ENCODE peak calls at places on chromosome 17, in eight cellular contexts. Q is psoas muscle, F is heart left ventricle, S is GM13977, P is neural crest cell, M is thoracic aorta, Y is cardiac muscle cell, Z is omental fat pad. X is an unnamed sample.

GRCh38 chr17:74213897-74214386 is 571 bp downstream of the TTYH2 start:
- DNase-seq in S (no peak), Y (no peak), P (no peak), Q (no peak), F (peak; percentile 65), Z (no peak), M (no peak), X (no peak)

GRCh38 chr17:67725232-67726206 is 7.8 kb downstream of the NOL11 start:
- DNase-seq in Q (no peak), Z (no peak), P (no peak), S (no peak), F (no peak), M (no peak), Y (no peak), X (no peak)

GRCh38 chr17:34740936-34741515 is 161.6 kb downstream of the TMEM132E start:
- DNase-seq in Y (no peak), F (no peak), M (no peak), P (no peak), S (no peak), Q (no peak), Z (no peak), X (no peak)

GRCh38 chr17:50611639-50612038 is 23.0 kb upstream of the ABCC3 start:
- DNase-seq in P (no peak), S (no peak), M (no peak), Z (no peak), Y (no peak), Q (no peak), F (no peak), X (no peak)

GRCh38 chr17:74052993-74053744 is 150.3 kb upstream of the RPL38 start:
- DNase-seq in Z (no peak), M (no peak), Y (no peak), S (no peak), F (no peak), Q (no peak), P (no peak), X (no peak)

GRCh38 chr17:45850011-45850410 is 5.3 kb downstream of the SPPL2C start:
- DNase-seq in Y (no peak), Z (no peak), M (no peak), Q (no peak), S (no peak), F (no peak), P (no peak), X (no peak)

GRCh38 chr17:67863624-67864247 is 38.4 kb downstream of the BPTF start:
- DNase-seq in S (peak; percentile 30), M (no peak), P (no peak), Q (no peak), F (no peak), Y (no peak), Z (no peak), X (no peak)

GRCh38 chr17:16986391-16986790 is 14.5 kb upstream of the TNFRSF13B start:
- DNase-seq in Y (peak; percentile 18), P (no peak), Q (no peak), S (no peak), M (no peak), F (no peak), Z (no peak), X (no peak)

GRCh38 chr17:17842111-17842876 is 5.5 kb upstream of the SREBF1 start:
- DNase-seq in P (no peak), Y (no peak), Q (no peak), S (no peak), F (no peak), M (no peak), Z (no peak), X (no peak)

GRCh38 chr17:44798352-44798751 is 31.7 kb downstream of the GJC1 start:
- DNase-seq in F (no peak), Z (no peak), S (no peak), Y (no peak), M (no peak), Q (no peak), P (no peak), X (no peak)

GRCh38 chr17:27751622-27752490 is 48.5 kb downstream of the NOS2 start:
- DNase-seq in Q (no peak), F (no peak), Z (no peak), M (no peak), S (no peak), Y (no peak), P (no peak), X (no peak)

GRCh38 chr17:55668581-55668980 is 54.1 kb downstream of the TMEM100 start:
- DNase-seq in Y (no peak), Q (no peak), Z (no peak), M (no peak), P (peak; percentile 22), F (no peak), S (no peak), X (no peak)

GRCh38 chr17:17229416-17230098 is 7.4 kb downstream of the FLCN start:
- DNase-seq in F (no peak), Z (no peak), M (no peak), P (no peak), Y (no peak), Q (no peak), S (no peak), X (no peak)

DNA sequence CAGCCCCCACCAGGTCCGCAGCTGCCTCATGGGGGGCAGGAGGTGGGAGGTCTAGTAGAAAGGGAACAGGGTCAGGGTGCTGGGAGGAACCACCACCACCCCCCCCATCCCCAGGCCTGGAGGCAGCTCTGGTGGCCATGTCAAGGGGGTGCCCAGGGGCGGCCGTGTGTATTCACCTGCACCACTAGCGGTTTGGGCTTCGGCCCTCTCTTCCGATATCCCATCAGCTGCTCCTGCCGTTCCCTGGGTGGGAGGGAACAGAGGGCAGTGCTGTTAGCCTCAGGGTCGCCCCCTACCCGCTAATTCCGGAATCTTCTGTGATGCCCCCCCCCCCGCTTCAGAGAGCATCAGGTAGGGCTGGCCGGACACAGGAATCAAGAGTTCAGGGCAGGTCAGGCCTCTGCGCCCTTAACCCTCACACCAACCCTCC is 3.8 kb downstream of the CBX4 start:
- DNase-seq in Q (no peak), M (no peak), S (no peak), F (no peak), Z (no peak), P (no peak), Y (no peak), X (no peak)
- TF ChIP-seq CTCF in Q (no peak), M (no peak), S (no peak), F (no peak), Z (no peak), P (no peak), Y (no peak), X (no peak)

DNA sequence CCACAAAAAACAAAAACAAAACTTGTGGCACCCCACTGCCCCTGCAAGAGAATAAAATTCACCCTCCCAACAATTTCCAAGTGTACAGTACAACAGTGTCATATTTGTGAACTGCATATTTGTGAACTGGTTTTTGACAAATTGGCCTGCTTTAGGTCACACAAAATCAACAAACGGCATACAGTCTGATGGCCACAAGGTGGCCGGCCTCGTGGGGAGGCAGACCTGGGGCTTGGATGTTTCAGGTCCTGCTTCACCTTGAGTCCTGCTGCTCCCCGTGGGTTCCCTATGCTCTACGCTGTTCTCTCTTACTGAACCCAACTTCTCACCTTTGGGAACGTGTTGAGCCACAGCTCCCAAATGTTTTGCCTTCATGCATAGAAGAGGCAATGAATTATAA is 102.2 kb downstream of the CDK5R1 start:
- DNase-seq in M (no peak), S (no peak), Z (no peak), F (no peak), Q (no peak), P (no peak), Y (no peak), X (no peak)
- TF ChIP-seq CTCF in M (no peak), S (peak; percentile 25), Z (no peak), F (no peak), Q (no peak), P (peak; percentile 51), Y (peak; percentile 11), X (no peak)

GRCh38 chr17:53570731-53571130 is 252.0 kb upstream of the KIF2B start:
- DNase-seq in S (no peak), M (no peak), Y (peak; percentile 15), P (no peak), Z (no peak), Q (no peak), F (no peak), X (no peak)
- TF ChIP-seq CTCF in S (no peak), M (no peak), Y (no peak), P (no peak), Z (no peak), Q (no peak), F (no peak), X (no peak)

DNA sequence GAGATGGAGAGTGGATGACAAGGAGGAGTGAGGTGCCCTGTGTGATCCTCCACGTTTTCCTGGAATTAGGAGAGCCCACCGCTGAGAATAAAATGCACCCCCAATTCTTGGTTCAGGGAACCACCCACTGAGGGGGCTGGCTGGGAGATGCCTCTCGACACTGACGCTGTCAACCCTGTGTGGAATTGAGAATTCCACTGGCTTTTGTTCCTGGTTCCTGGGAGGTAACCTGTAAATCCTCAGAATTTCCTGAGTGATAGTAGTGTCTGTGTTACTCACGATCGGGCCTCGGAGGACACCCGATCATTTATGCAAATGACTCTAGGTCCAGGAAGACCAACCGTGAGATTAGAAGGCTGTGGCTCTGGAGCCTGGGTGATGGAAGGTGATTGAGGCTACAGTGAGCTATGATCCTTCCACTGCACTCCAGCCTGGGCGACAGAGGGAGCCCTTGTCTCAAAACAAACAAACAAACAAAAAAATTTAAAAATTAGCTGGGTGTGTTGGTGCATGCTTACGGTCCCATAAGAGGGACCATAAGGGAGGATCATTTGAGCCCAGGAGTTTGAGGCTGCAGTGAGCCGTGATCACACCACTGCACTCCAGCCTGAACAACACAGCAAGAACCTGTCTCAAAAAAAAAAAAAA is 11.7 kb upstream of the PRPSAP1 start:
- DNase-seq in M (no peak), Q (no peak), S (no peak), Z (no peak), Y (no peak), F (no peak), P (no peak), X (no peak)
- TF ChIP-seq CTCF in M (no peak), Q (no peak), S (peak; percentile 52), Z (no peak), Y (peak; percentile 41), F (peak; percentile 51), P (no peak), X (no peak)

GRCh38 chr17:6426356-6427101 is 8.4 kb downstream of the AIPL1 start:
- DNase-seq in F (no peak), Y (no peak), Z (no peak), M (no peak), S (no peak), Q (no peak), P (no peak), X (no peak)

GRCh38 chr17:6429266-6429665 is 5.7 kb downstream of the AIPL1 start:
- DNase-seq in S (no peak), Q (no peak), P (no peak), F (no peak), M (no peak), Z (no peak), Y (no peak), X (no peak)

GRCh38 chr17:6428207-6428965 is 6.5 kb downstream of the AIPL1 start:
- DNase-seq in S (no peak), M (no peak), Q (no peak), F (no peak), Y (no peak), P (no peak), Z (no peak), X (no peak)

GRCh38 chr17:6425407-6425806 is 9.5 kb downstream of the AIPL1 start:
- DNase-seq in Y (no peak), Z (no peak), Q (no peak), F (no peak), P (no peak), M (no peak), S (no peak), X (no peak)

GRCh38 chr17:6427284-6427781 is 7.6 kb downstream of the AIPL1 start:
- DNase-seq in Z (no peak), Y (peak; percentile 41), M (no peak), F (no peak), S (peak; percentile 55), Q (no peak), P (no peak), X (peak; percentile 29)
- TF ChIP-seq CTCF in Z (no peak), Y (no peak), M (no peak), F (no peak), S (no peak), Q (no peak), P (no peak), X (no peak)

X was measured in natural killer cell.